ENCODE peak calls at places on chromosomes 11 and 22, in nine cellular contexts. G, Q, R, Y, A, I, K, D and H are unnamed samples.

GRCh38 chr11:104163100-104164027 is 583 bp downstream of the PDGFD start:
- DNase-seq in G (no peak), Q (no peak), R (peak), Y (no peak), A (no peak), I (no peak), K (peak), D (no peak), H (no peak)

GRCh38 chr22:28249402-28249801 is 330.3 kb upstream of the PITPNB start:
- DNase-seq in G (no peak), Q (no peak), R (no peak), Y (no peak), A (no peak), I (no peak), K (peak), D (no peak), H (no peak)

GRCh38 chr22:31923166-31923565 is 21.2 kb upstream of the YWHAH start:
- DNase-seq in G (no peak), Q (peak), R (no peak), Y (no peak), A (no peak), I (no peak), K (no peak), D (no peak), H (no peak)

GRCh38 chr11:134955281-134955680 is 543.2 kb upstream of the B3GAT1 start:
- DNase-seq in G (no peak), Q (no peak), R (no peak), Y (no peak), A (no peak), I (no peak), K (no peak), D (no peak), H (no peak)

GRCh38 chr11:119377961-119378667 is 3.4 kb downstream of the USP2 start:
- DNase-seq in G (no peak), Q (no peak), R (no peak), Y (no peak), A (no peak), I (no peak), K (no peak), D (peak), H (no peak)

GRCh38 chr22:39490135-39490798 is 11.8 kb upstream of the MIEF1 start:
- DNase-seq in G (peak), Q (peak), R (peak), Y (no peak), A (peak), I (peak), K (peak), D (peak), H (no peak)

GRCh38 chr11:41003339-41003992 is 456.0 kb downstream of the LRRC4C start:
- DNase-seq in G (no peak), Q (no peak), R (no peak), Y (no peak), A (peak), I (no peak), K (no peak), D (no peak), H (no peak)

GRCh38 chr22:46587492-46588278 is 32.5 kb upstream of the GRAMD4 start:
- DNase-seq in G (no peak), Q (peak), R (peak), Y (no peak), A (no peak), I (no peak), K (no peak), D (peak), H (no peak)

GRCh38 chr11:102734650-102735049 is 9.9 kb upstream of the MMP8 start:
- DNase-seq in G (no peak), Q (no peak), R (no peak), Y (no peak), A (no peak), I (no peak), K (no peak), D (no peak), H (no peak)

GRCh38 chr11:8685306-8685705 is 2.7 kb downstream of the RPL27A start:
- DNase-seq in G (no peak), Q (no peak), R (no peak), Y (no peak), A (no peak), I (no peak), K (no peak), D (no peak), H (no peak)

GRCh38 chr22:40498454-40499186 is 128.2 kb downstream of the SGSM3 start:
- DNase-seq in G (no peak), Q (no peak), R (peak), Y (no peak), A (peak), I (peak), K (no peak), D (no peak), H (no peak)

GRCh38 chr11:34356576-34356917 is 1.3 kb downstream of the ABTB2 start:
- DNase-seq in G (no peak), Q (no peak), R (peak), Y (no peak), A (peak), I (no peak), K (no peak), D (peak), H (no peak)

GRCh38 chr11:118048472-118049370 is 28.2 kb upstream of the TMPRSS4 start:
- DNase-seq in G (no peak), Q (no peak), R (peak), Y (no peak), A (no peak), I (no peak), K (no peak), D (no peak), H (no peak)

GRCh38 chr11:68033708-68034045 is 3.2 kb downstream of the NDUFS8 start:
- DNase-seq in G (no peak), Q (no peak), R (no peak), Y (no peak), A (no peak), I (no peak), K (no peak), D (peak), H (no peak)

GRCh38 chr22:25062378-25063095 is 110.0 kb downstream of the KIAA1671 start:
- DNase-seq in G (peak), Q (peak), R (no peak), Y (no peak), A (no peak), I (no peak), K (no peak), D (no peak), H (no peak)

GRCh38 chr22:23503142-23503541 is 76.9 kb downstream of the IGLL1 start:
- DNase-seq in G (no peak), Q (no peak), R (no peak), Y (no peak), A (no peak), I (no peak), K (no peak), D (peak), H (no peak)

GRCh38 chr11:78551066-78551465 is 23.6 kb downstream of the NARS2 start:
- DNase-seq in G (no peak), Q (no peak), R (no peak), Y (no peak), A (no peak), I (no peak), K (no peak), D (no peak), H (no peak)

GRCh38 chr11:67732045-67732787 is 57.8 kb upstream of the ALDH3B2 start:
- DNase-seq in G (peak), Q (no peak), R (no peak), Y (no peak), A (no peak), I (no peak), K (no peak), D (no peak), H (no peak)

GRCh38 chr22:47836957-47837356 is 1074.5 kb downstream of the TBC1D22A start:
- DNase-seq in G (no peak), Q (no peak), R (no peak), Y (no peak), A (peak), I (peak), K (no peak), D (no peak), H (no peak)

GRCh38 chr22:43164636-43165035 is 13.3 kb downstream of the TSPO start:
- DNase-seq in G (no peak), Q (no peak), R (no peak), Y (no peak), A (no peak), I (no peak), K (no peak), D (no peak), H (no peak)

GRCh38 chr11:71452354-71453020 is 516 bp upstream of the NADSYN1 start:
- DNase-seq in G (no peak), Q (peak), R (peak), Y (no peak), A (peak), I (peak), K (no peak), D (no peak), H (no peak)

GRCh38 chr11:3905080-3905953 is 49.9 kb downstream of the STIM1 start:
- DNase-seq in G (peak), Q (peak), R (peak), Y (no peak), A (peak), I (no peak), K (no peak), D (no peak), H (no peak)

GRCh38 chr11:128375941-128376340 is 211.4 kb downstream of the ETS1 start:
- DNase-seq in G (no peak), Q (no peak), R (no peak), Y (no peak), A (no peak), I (no peak), K (no peak), D (no peak), H (no peak)

GRCh38 chr11:72746821-72747220 is 5.4 kb downstream of the ARAP1 start:
- DNase-seq in G (no peak), Q (no peak), R (no peak), Y (no peak), A (no peak), I (no peak), K (no peak), D (no peak), H (no peak)

GRCh38 chr11:22169833-22170232 is 23.1 kb upstream of the ANO5 start:
- DNase-seq in G (no peak), Q (no peak), R (no peak), Y (no peak), A (peak), I (peak), K (no peak), D (no peak), H (no peak)

GRCh38 chr22:32880906-32881596 is 79.5 kb downstream of the TIMP3 start:
- DNase-seq in G (no peak), Q (peak), R (no peak), Y (no peak), A (peak), I (peak), K (peak), D (peak), H (no peak)

GRCh38 chr11:1559103-1559951 is 12.7 kb downstream of the DUSP8 start:
- DNase-seq in G (no peak), Q (peak), R (no peak), Y (peak), A (peak), I (peak), K (no peak), D (peak), H (no peak)

GRCh38 chr11:63510360-63511130 is 4.7 kb downstream of the LGALS12 start:
- DNase-seq in G (no peak), Q (no peak), R (no peak), Y (peak), A (no peak), I (no peak), K (no peak), D (peak), H (no peak)

GRCh38 chr22:38138961-38139360 is 28.5 kb upstream of the BAIAP2L2 start:
- DNase-seq in G (no peak), Q (no peak), R (no peak), Y (no peak), A (no peak), I (no peak), K (no peak), D (peak), H (no peak)

GRCh38 chr11:62881579-62882427 is 1.1 kb downstream of the SLC3A2 start:
- DNase-seq in G (peak), Q (peak), R (peak), Y (peak), A (peak), I (peak), K (peak), D (peak), H (peak)

GRCh38 chr11:102824541-102824940 is 18.9 kb downstream of the MMP3 start:
- DNase-seq in G (no peak), Q (no peak), R (no peak), Y (no peak), A (no peak), I (no peak), K (no peak), D (no peak), H (no peak)

GRCh38 chr22:41939981-41940852 is 6.7 kb downstream of the CENPM start:
- DNase-seq in G (peak), Q (peak), R (peak), Y (no peak), A (no peak), I (peak), K (no peak), D (no peak), H (no peak)

GRCh38 chr22:23849009-23850006 is 8.4 kb upstream of the SLC2A11 start:
- DNase-seq in G (peak), Q (peak), R (peak), Y (no peak), A (peak), I (peak), K (peak), D (peak), H (no peak)